ENCODE peak calls at places on chromosome 19, in six cellular contexts. V is left ventricle myocardium inferior, C is upper lobe of left lung, P is tibial nerve, N is cardiac muscle cell, M is IMR-90. Q is an unnamed sample.

GRCh38 chr19:3234800-3235199 is 10.3 kb downstream of the CELF5 start:
- DNase-seq in V (no peak), C (no peak), P (no peak), N (no peak), M (no peak), Q (no peak)

GRCh38 chr19:39927524-39928356 is 6.7 kb downstream of the FCGBP start:
- DNase-seq in V (no peak), C (no peak), P (no peak), N (no peak), M (no peak), Q (no peak)

GRCh38 chr19:13099073-13099999 is 3.3 kb downstream of the LYL1 start:
- DNase-seq in V (peak; percentile 81), C (peak; percentile 92), P (peak; percentile 52), N (peak; percentile 68), M (no peak), Q (peak; percentile 80)

GRCh38 chr19:45470147-45471081 is 2.6 kb downstream of the FOSB start:
- DNase-seq in V (no peak), C (no peak), P (peak; percentile 32), N (peak; percentile 61), M (peak; percentile 67), Q (no peak)

GRCh38 chr19:2523630-2524311 is 47.8 kb downstream of the GADD45B start:
- DNase-seq in V (no peak), C (no peak), P (no peak), N (peak; percentile 47), M (peak; percentile 41), Q (no peak)

GRCh38 chr19:54418030-54418929 is 3.0 kb downstream of the TTYH1 start:
- DNase-seq in V (no peak), C (no peak), P (no peak), N (peak; percentile 73), M (peak; percentile 19), Q (no peak)

GRCh38 chr19:5360003-5360820 is 19.6 kb upstream of the PTPRS start:
- DNase-seq in V (no peak), C (no peak), P (no peak), N (peak; percentile 27), M (peak; percentile 29), Q (no peak)

GRCh38 chr19:10290876-10291553 is 1.3 kb downstream of the ICAM5 start:
- DNase-seq in V (peak; percentile 72), C (peak; percentile 81), P (no peak), N (peak; percentile 54), M (peak; percentile 54), Q (no peak)

GRCh38 chr19:16605115-16605514 is 22.9 kb downstream of the MED26 start:
- DNase-seq in V (no peak), C (no peak), P (no peak), N (no peak), M (no peak), Q (no peak)

GRCh38 chr19:11849264-11849615 is 714 bp downstream of the ZNF439 start:
- DNase-seq in V (no peak), C (no peak), P (no peak), N (no peak), M (no peak), Q (no peak)

GRCh38 chr19:34645551-34645950 is 31.4 kb downstream of the SCGB2B2 start:
- DNase-seq in V (no peak), C (no peak), P (no peak), N (no peak), M (no peak), Q (no peak)

GRCh38 chr19:53980553-53981407 is 10.7 kb upstream of the CACNG6 start:
- DNase-seq in V (no peak), C (no peak), P (no peak), N (peak; percentile 94), M (peak; percentile 19), Q (no peak)

GRCh38 chr19:29547981-29548380 is 22.2 kb downstream of the VSTM2B start:
- DNase-seq in V (no peak), C (peak; percentile 4), P (no peak), N (no peak), M (no peak), Q (no peak)

GRCh38 chr19:28737021-28737525 is 475.9 kb downstream of the UQCRFS1 start:
- DNase-seq in V (no peak), C (no peak), P (peak; percentile 19), N (peak; percentile 71), M (peak; percentile 44), Q (no peak)

GRCh38 chr19:6227156-6227940 is 52.4 kb downstream of the MLLT1 start:
- DNase-seq in V (peak; percentile 12), C (no peak), P (no peak), N (no peak), M (no peak), Q (no peak)

GRCh38 chr19:14051980-14052379 is 9.9 kb downstream of the PALM3 start:
- DNase-seq in V (no peak), C (no peak), P (no peak), N (no peak), M (no peak), Q (no peak)

GRCh38 chr19:45428385-45429231 is 4.9 kb upstream of the ERCC1 start:
- DNase-seq in V (peak; percentile 70), C (no peak), P (no peak), N (peak; percentile 59), M (peak; percentile 59), Q (peak; percentile 29)

GRCh38 chr19:45177817-45178261 is at the start of gene TRAPPC6A:
- DNase-seq in V (no peak), C (peak; percentile 51), P (peak; percentile 18), N (no peak), M (peak; percentile 70), Q (no peak)

GRCh38 chr19:43474986-43475705 is 9.7 kb upstream of the LYPD3 start:
- DNase-seq in V (peak; percentile 95), C (peak; percentile 93), P (peak; percentile 94), N (peak; percentile 95), M (peak; percentile 97), Q (peak; percentile 99)

GRCh38 chr19:15337202-15337601 is 4.9 kb upstream of the BRD4 start:
- DNase-seq in V (no peak), C (no peak), P (no peak), N (peak; percentile 38), M (peak; percentile 80), Q (no peak)

GRCh38 chr19:35805518-35806102 is 7.0 kb downstream of the PRODH2 start:
- DNase-seq in V (no peak), C (no peak), P (no peak), N (no peak), M (no peak), Q (no peak)

GRCh38 chr19:5035817-5036732 is 67.2 kb downstream of the KDM4B start:
- DNase-seq in V (no peak), C (no peak), P (no peak), N (no peak), M (no peak), Q (no peak)

GRCh38 chr19:31351212-31352193 is 2.3 kb upstream of the TSHZ3 start:
- DNase-seq in V (peak; percentile 44), C (no peak), P (no peak), N (peak; percentile 73), M (peak; percentile 63), Q (no peak)

GRCh38 chr19:18590273-18591272 is 2.0 kb downstream of the REX1BD start:
- DNase-seq in V (no peak), C (no peak), P (peak; percentile 51), N (peak; percentile 70), M (peak; percentile 57), Q (no peak)
- TF ChIP-seq CTCF in V (no peak), C (no peak), P (no peak), N (peak; percentile 39), M (peak; percentile 33), Q (no peak)

DNA sequence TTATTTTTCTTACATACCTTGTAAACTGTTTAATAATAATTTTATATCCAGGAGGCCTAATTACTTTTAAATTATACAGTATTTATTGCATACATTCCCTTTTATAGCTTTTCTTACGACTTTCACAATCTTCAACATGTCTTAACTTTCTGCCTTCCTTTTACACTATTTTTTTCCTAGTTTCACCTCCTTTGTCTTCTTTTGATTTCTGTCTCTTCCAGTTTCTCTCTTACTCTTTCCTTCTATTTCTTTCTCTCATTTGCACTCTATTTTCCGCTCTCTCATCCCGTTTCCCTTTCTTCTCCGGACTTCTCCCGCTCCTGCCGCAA is 11.5 kb downstream of the ZNF552 start:
- DNase-seq in V (no peak), C (no peak), P (no peak), N (no peak), M (no peak), Q (no peak)
- H3K4me1 ChIP-seq in V (peaks cover 53% of the 10 kb centered on the region), C (peaks cover 8% of the 10 kb centered on the region), P (no peaks in the 10 kb centered on the region), N (peaks cover 8% of the 10 kb centered on the region), M (peaks cover 6% of the 10 kb centered on the region), Q (peaks cover 8% of the 10 kb centered on the region)

GRCh38 chr19:55690109-55690768 is 15.2 kb downstream of the EPN1 start:
- DNase-seq in V (peak; percentile 13), C (no peak), P (no peak), N (no peak), M (no peak), Q (no peak)

GRCh38 chr19:55693336-55693974 is 18.4 kb downstream of the EPN1 start:
- DNase-seq in V (peak; percentile 9), C (no peak), P (no peak), N (no peak), M (no peak), Q (no peak)

GRCh38 chr19:55690769-55691545 is 15.9 kb downstream of the EPN1 start:
- DNase-seq in V (no peak), C (no peak), P (no peak), N (no peak), M (no peak), Q (no peak)

GRCh38 chr19:55692681-55693081 is 17.7 kb downstream of the EPN1 start:
- DNase-seq in V (peak; percentile 6), C (no peak), P (no peak), N (no peak), M (no peak), Q (no peak)

DNA sequence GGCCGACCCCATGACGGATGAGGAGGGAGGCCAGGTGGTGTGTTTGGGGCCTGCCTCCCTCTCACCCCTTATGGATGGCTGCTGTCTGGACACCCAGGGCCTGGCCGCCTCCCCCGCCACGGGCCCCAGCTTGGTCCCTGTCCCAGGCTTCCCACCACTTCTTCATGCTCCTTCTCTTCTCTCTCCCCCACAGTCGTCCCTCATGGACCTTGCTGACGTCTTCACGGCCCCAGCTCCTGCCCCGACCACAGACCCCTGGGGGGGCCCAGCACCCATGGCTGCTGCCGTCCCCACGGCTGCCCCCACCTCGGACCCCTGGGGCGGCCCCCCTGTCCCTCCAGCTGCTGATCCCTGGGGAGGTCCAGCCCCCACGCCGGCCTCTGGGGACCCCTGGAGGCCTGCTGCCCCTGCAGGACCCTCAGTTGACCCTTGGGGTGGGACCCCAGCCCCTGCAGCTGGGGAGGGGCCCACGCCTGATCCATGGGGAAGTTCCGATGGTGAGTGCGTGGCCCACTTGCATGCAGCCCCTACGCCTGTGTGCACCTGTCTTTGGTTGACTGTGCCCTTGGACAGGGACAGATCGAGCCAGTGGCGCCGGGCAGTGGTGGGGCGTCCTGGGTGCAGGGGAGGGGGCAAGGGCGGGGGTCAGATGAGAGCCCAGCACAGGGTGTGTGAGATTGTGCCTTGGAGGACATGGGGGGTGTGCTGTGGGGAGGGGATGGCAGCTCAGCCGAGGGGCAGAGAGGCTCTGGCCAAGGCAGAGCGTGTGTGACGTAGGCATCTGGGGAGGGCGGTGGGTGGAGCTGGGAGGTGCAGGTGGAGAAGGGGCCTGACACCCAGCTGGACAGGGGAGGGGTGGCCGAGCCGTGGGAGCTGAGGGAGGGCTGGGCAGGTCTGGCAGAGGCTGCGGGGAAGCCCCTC is 16.8 kb downstream of the EPN1 start:
- DNase-seq in V (peak; percentile 12), C (no peak), P (no peak), N (no peak), M (no peak), Q (no peak)
- H3K36me3 ChIP-seq in V (peaks cover 93% of the 10 kb centered on the region), C (peaks cover 56% of the 10 kb centered on the region), P (peaks cover 100% of the 10 kb centered on the region), N (peaks cover 12% of the 10 kb centered on the region), M (peaks cover 69% of the 10 kb centered on the region), Q (peaks cover 26% of the 10 kb centered on the region)

GRCh38 chr19:18771328-18772242 is 19.5 kb downstream of the COMP start:
- DNase-seq in V (no peak), C (no peak), P (no peak), N (no peak), M (no peak), Q (no peak)
- TF ChIP-seq CTCF in V (no peak), C (no peak), P (no peak), N (peak; percentile 31), M (peak; percentile 22), Q (no peak)

Q was measured in CD8-positive, alpha-beta T cell.